ENCODE peak calls at places on chromosomes 1 and 21, in ten cellular contexts. N, X, B, L, F, K, O, M, T and U are unnamed samples.

GRCh38 chr1:45767035-45767434 is 16.6 kb upstream of the IPP start:
- ATAC-seq in N (no peak), X (no peak), B (no peak), L (no peak), F (no peak), K (no peak), O (no peak), M (no peak), T (no peak), U (no peak)

GRCh38 chr1:163055005-163055404 is 14.2 kb upstream of the RGS4 start:
- ATAC-seq in N (peak; percentile 87), X (no peak), B (no peak), L (peak; percentile 31), F (no peak), K (no peak), O (peak; percentile 68), M (no peak), T (no peak), U (no peak)

GRCh38 chr1:152167835-152168534 is 9.0 kb upstream of the RPTN start:
- ATAC-seq in N (peak; percentile 83), X (no peak), B (peak; percentile 76), L (peak; percentile 45), F (no peak), K (no peak), O (peak; percentile 58), M (no peak), T (no peak), U (peak; percentile 70)

GRCh38 chr1:111199881-111200801 is at the start of gene DENND2D:
- ATAC-seq in N (no peak), X (peak; percentile 37), B (no peak), L (peak; percentile 20), F (no peak), K (peak; percentile 36), O (peak; percentile 48), M (peak; percentile 68), T (peak; percentile 21), U (peak; percentile 60)

GRCh38 chr1:18945401-18945849 is 11.1 kb downstream of the IFFO2 start:
- ATAC-seq in N (no peak), X (no peak), B (no peak), L (no peak), F (peak; percentile 21), K (no peak), O (no peak), M (no peak), T (no peak), U (no peak)

GRCh38 chr21:27212444-27212843 is 245.6 kb upstream of the ADAMTS5 start:
- ATAC-seq in N (no peak), X (no peak), B (no peak), L (no peak), F (no peak), K (no peak), O (no peak), M (no peak), T (no peak), U (no peak)

GRCh38 chr1:54302951-54303843 is 103.0 kb downstream of the SSBP3 start:
- ATAC-seq in N (no peak), X (no peak), B (no peak), L (no peak), F (peak; percentile 22), K (no peak), O (no peak), M (peak; percentile 47), T (peak; percentile 65), U (no peak)

GRCh38 chr1:169105434-169106094 is 926 bp upstream of the ATP1B1 start:
- ATAC-seq in N (peak; percentile 56), X (peak; percentile 35), B (peak; percentile 62), L (peak; percentile 66), F (peak; percentile 4), K (peak; percentile 55), O (peak; percentile 78), M (peak; percentile 3), T (peak; percentile 4), U (peak; percentile 45)

GRCh38 chr21:46000182-46000730 is 18.7 kb downstream of the COL6A1 start:
- ATAC-seq in N (no peak), X (no peak), B (no peak), L (no peak), F (no peak), K (no peak), O (no peak), M (no peak), T (no peak), U (peak; percentile 51)